ENCODE peak calls at places on chromosomes 4 and X, in five cellular contexts. One of them, this sample, is unnamed.

GRCh38 chrX:67607436-67607835 is 63.6 kb downstream of the AR start:
- DNase-seq in GM10248: no peak
- DNase-seq in GM03348: peak; percentile 2
- DNase-seq in EH: peak; percentile 64
- DNase-seq in astrocyte of the spinal cord: peak; percentile 53
- DNase-seq in this sample: no peak

GRCh38 chr4:151029537-151029936 is 14.5 kb upstream of the LRBA start:
- DNase-seq in GM03348: no peak
- DNase-seq in astrocyte of the spinal cord: no peak
- DNase-seq in EH: no peak
- DNase-seq in GM10248: no peak
- DNase-seq in this sample: no peak

GRCh38 chrX:20513185-20513584 is 246.5 kb upstream of the RPS6KA3 start:
- DNase-seq in EH: no peak
- DNase-seq in GM03348: no peak
- DNase-seq in GM10248: no peak
- DNase-seq in astrocyte of the spinal cord: no peak
- DNase-seq in this sample: no peak

GRCh38 chr4:185219551-185220344 is 10.3 kb downstream of the SNX25 start:
- DNase-seq in astrocyte of the spinal cord: peak; percentile 81
- DNase-seq in GM10248: peak; percentile 50
- DNase-seq in EH: peak; percentile 93
- DNase-seq in GM03348: peak; percentile 44
- DNase-seq in this sample: no peak

GRCh38 chr4:109014593-109015412 is 251.9 kb upstream of the ETNPPL start:
- DNase-seq in EH: no peak
- DNase-seq in GM10248: no peak
- DNase-seq in astrocyte of the spinal cord: no peak
- DNase-seq in GM03348: no peak
- DNase-seq in this sample: no peak

GRCh38 chr4:100461796-100462195 is 56.0 kb downstream of the EMCN start:
- DNase-seq in astrocyte of the spinal cord: no peak
- DNase-seq in GM10248: no peak
- DNase-seq in GM03348: no peak
- DNase-seq in EH: peak; percentile 0
- DNase-seq in this sample: no peak

GRCh38 chrX:17549005-17549685 is 174.1 kb downstream of the NHS start:
- DNase-seq in astrocyte of the spinal cord: peak; percentile 5
- DNase-seq in GM03348: no peak
- DNase-seq in EH: no peak
- DNase-seq in GM10248: no peak
- DNase-seq in this sample: peak; percentile 23

GRCh38 chrX:38277802-38278201 is 49.5 kb downstream of the RPGR start:
- DNase-seq in astrocyte of the spinal cord: no peak
- DNase-seq in GM03348: no peak
- DNase-seq in GM10248: no peak
- DNase-seq in EH: no peak
- DNase-seq in this sample: no peak

GRCh38 chrX:153370293-153371055 is 30.7 kb downstream of the PNMA6E start:
- DNase-seq in GM10248: no peak
- DNase-seq in GM03348: no peak
- DNase-seq in EH: peak; percentile 21
- DNase-seq in astrocyte of the spinal cord: peak; percentile 5
- DNase-seq in this sample: no peak

GRCh38 chrX:12716574-12716973 is 74.6 kb upstream of the PRPS2 start:
- DNase-seq in GM03348: no peak
- DNase-seq in EH: no peak
- DNase-seq in astrocyte of the spinal cord: no peak
- DNase-seq in GM10248: no peak
- DNase-seq in this sample: no peak

GRCh38 chr4:110195561-110196205 is 2.7 kb downstream of the ELOVL6 start:
- DNase-seq in GM03348: no peak
- DNase-seq in GM10248: peak; percentile 21
- DNase-seq in astrocyte of the spinal cord: peak; percentile 17
- DNase-seq in EH: peak; percentile 13
- DNase-seq in this sample: peak; percentile 24

GRCh38 chr4:61661960-61662359 is 461.8 kb downstream of the ADGRL3 start:
- DNase-seq in GM03348: no peak
- DNase-seq in EH: no peak
- DNase-seq in astrocyte of the spinal cord: no peak
- DNase-seq in GM10248: no peak
- DNase-seq in this sample: no peak

GRCh38 chr4:159142254-159142653 is 39.4 kb downstream of the RAPGEF2 start:
- DNase-seq in GM03348: peak; percentile 40
- DNase-seq in astrocyte of the spinal cord: peak; percentile 33
- DNase-seq in EH: peak; percentile 27
- DNase-seq in GM10248: no peak
- DNase-seq in this sample: no peak

GRCh38 chr4:24266014-24266413 is 318.3 kb downstream of the DHX15 start:
- DNase-seq in GM03348: no peak
- DNase-seq in EH: no peak
- DNase-seq in astrocyte of the spinal cord: no peak
- DNase-seq in GM10248: no peak
- DNase-seq in this sample: no peak

GRCh38 chrX:45505214-45505613 is 304.5 kb upstream of the DIPK2B start:
- DNase-seq in astrocyte of the spinal cord: peak; percentile 77
- DNase-seq in EH: peak; percentile 46
- DNase-seq in GM10248: no peak
- DNase-seq in GM03348: peak; percentile 10
- DNase-seq in this sample: no peak

GRCh38 chr4:7584760-7585159 is 150.0 kb upstream of the PSAPL1 start:
- DNase-seq in EH: no peak
- DNase-seq in GM03348: no peak
- DNase-seq in GM10248: no peak
- DNase-seq in astrocyte of the spinal cord: no peak
- DNase-seq in this sample: no peak

GRCh38 chr4:94426783-94427182 is 25.0 kb upstream of the PDLIM5 start:
- DNase-seq in GM10248: no peak
- DNase-seq in astrocyte of the spinal cord: no peak
- DNase-seq in EH: no peak
- DNase-seq in GM03348: no peak
- DNase-seq in this sample: no peak

GRCh38 chr4:156764145-156764544 is 207.5 kb downstream of the PDGFC start:
- DNase-seq in GM03348: peak; percentile 29
- DNase-seq in EH: peak; percentile 83
- DNase-seq in GM10248: no peak
- DNase-seq in astrocyte of the spinal cord: peak; percentile 61
- DNase-seq in this sample: no peak

GRCh38 chr4:77342170-77342810 is 185.3 kb downstream of the CCNG2 start:
- DNase-seq in GM10248: no peak
- DNase-seq in astrocyte of the spinal cord: no peak
- DNase-seq in EH: no peak
- DNase-seq in GM03348: no peak
- DNase-seq in this sample: no peak

GRCh38 chr4:40502936-40503335 is 126.7 kb downstream of the RBM47 start:
- DNase-seq in GM03348: no peak
- DNase-seq in astrocyte of the spinal cord: no peak
- DNase-seq in EH: peak; percentile 29
- DNase-seq in GM10248: peak; percentile 44
- DNase-seq in this sample: no peak

GRCh38 chr4:105951198-105951597 is 55.9 kb downstream of the NPNT start:
- DNase-seq in EH: peak; percentile 64
- DNase-seq in GM10248: no peak
- DNase-seq in GM03348: peak; percentile 57
- DNase-seq in astrocyte of the spinal cord: peak; percentile 12
- DNase-seq in this sample: no peak

GRCh38 chrX:52933976-52934703 is 24.2 kb downstream of the FAM156A start:
- DNase-seq in astrocyte of the spinal cord: no peak
- DNase-seq in GM03348: peak; percentile 0
- DNase-seq in EH: no peak
- DNase-seq in GM10248: no peak
- DNase-seq in this sample: no peak

GRCh38 chrX:106009145-106009544 is 29.4 kb downstream of the SERPINA7 start:
- DNase-seq in GM03348: no peak
- DNase-seq in GM10248: no peak
- DNase-seq in EH: no peak
- DNase-seq in astrocyte of the spinal cord: no peak
- DNase-seq in this sample: no peak